ENCODE peak calls at places on chromosomes 1 and 21, in ten cellular contexts. One of them, this sample, is unnamed.

GRCh38 chr1:24089743-24090555 is 22.0 kb downstream of the MYOM3 start:
- DNase-seq in stimulated activated naive CD8-positive, alpha-beta T cell treated with anti-CD3 and anti-CD28 coated beads, Interleukin-15, Interleukin-2, amounts not matched to agents 100 U/mL and 50 U/mL, for 24 hours: no peak
- DNase-seq in NCI-H1417 treated with DMSO at 0.1 percent for 48 hours: no peak
- DNase-seq in NCI-H1105 treated with DMSO at 0.1 percent for 48 hours: no peak
- DNase-seq in fibroblast of the conjunctiva: no peak
- DNase-seq in gastrocnemius medialis: peak; percentile 81
- DNase-seq in endothelial cell: no peak
- DNase-seq in Caki2: no peak
- DNase-seq in heart right ventricle: peak; percentile 78
- DNase-seq in stimulated activated CD4-positive, alpha-beta T cell treated with anti-CD3 and anti-CD28 coated beads, Interleukin-2, amount 100 ng/mL, for 24 hours: no peak
- DNase-seq in this sample: no peak

GRCh38 chr21:41932576-41933258 is 21.1 kb downstream of the C2CD2 start:
- DNase-seq in Caki2: peak; percentile 71
- DNase-seq in endothelial cell: no peak
- DNase-seq in fibroblast of the conjunctiva: no peak
- DNase-seq in NCI-H1417 treated with DMSO at 0.1 percent for 48 hours: no peak
- DNase-seq in gastrocnemius medialis: no peak
- DNase-seq in stimulated activated CD4-positive, alpha-beta T cell treated with anti-CD3 and anti-CD28 coated beads, Interleukin-2, amount 100 ng/mL, for 24 hours: no peak
- DNase-seq in heart right ventricle: no peak
- DNase-seq in stimulated activated naive CD8-positive, alpha-beta T cell treated with anti-CD3 and anti-CD28 coated beads, Interleukin-15, Interleukin-2, amounts not matched to agents 100 U/mL and 50 U/mL, for 24 hours: no peak
- DNase-seq in NCI-H1105 treated with DMSO at 0.1 percent for 48 hours: no peak
- DNase-seq in this sample: no peak

GRCh38 chr1:50493710-50494109 is 70.5 kb upstream of the DMRTA2 start:
- DNase-seq in endothelial cell: no peak
- DNase-seq in heart right ventricle: no peak
- DNase-seq in gastrocnemius medialis: no peak
- DNase-seq in NCI-H1417 treated with DMSO at 0.1 percent for 48 hours: peak; percentile 15
- DNase-seq in NCI-H1105 treated with DMSO at 0.1 percent for 48 hours: no peak
- DNase-seq in stimulated activated naive CD8-positive, alpha-beta T cell treated with anti-CD3 and anti-CD28 coated beads, Interleukin-15, Interleukin-2, amounts not matched to agents 100 U/mL and 50 U/mL, for 24 hours: no peak
- DNase-seq in Caki2: no peak
- DNase-seq in stimulated activated CD4-positive, alpha-beta T cell treated with anti-CD3 and anti-CD28 coated beads, Interleukin-2, amount 100 ng/mL, for 24 hours: no peak
- DNase-seq in fibroblast of the conjunctiva: no peak
- DNase-seq in this sample: peak; percentile 95

GRCh38 chr1:51482881-51483280 is 36.2 kb downstream of the EPS15 start:
- DNase-seq in NCI-H1105 treated with DMSO at 0.1 percent for 48 hours: no peak
- DNase-seq in fibroblast of the conjunctiva: no peak
- DNase-seq in stimulated activated naive CD8-positive, alpha-beta T cell treated with anti-CD3 and anti-CD28 coated beads, Interleukin-15, Interleukin-2, amounts not matched to agents 100 U/mL and 50 U/mL, for 24 hours: no peak
- DNase-seq in endothelial cell: no peak
- DNase-seq in NCI-H1417 treated with DMSO at 0.1 percent for 48 hours: no peak
- DNase-seq in stimulated activated CD4-positive, alpha-beta T cell treated with anti-CD3 and anti-CD28 coated beads, Interleukin-2, amount 100 ng/mL, for 24 hours: no peak
- DNase-seq in gastrocnemius medialis: no peak
- DNase-seq in heart right ventricle: no peak
- DNase-seq in Caki2: no peak
- DNase-seq in this sample: no peak

GRCh38 chr1:233635765-233636502 is 22.0 kb downstream of the KCNK1 start:
- DNase-seq in stimulated activated CD4-positive, alpha-beta T cell treated with anti-CD3 and anti-CD28 coated beads, Interleukin-2, amount 100 ng/mL, for 24 hours: no peak
- DNase-seq in fibroblast of the conjunctiva: no peak
- DNase-seq in NCI-H1417 treated with DMSO at 0.1 percent for 48 hours: no peak
- DNase-seq in gastrocnemius medialis: no peak
- DNase-seq in endothelial cell: no peak
- DNase-seq in heart right ventricle: no peak
- DNase-seq in NCI-H1105 treated with DMSO at 0.1 percent for 48 hours: no peak
- DNase-seq in Caki2: peak; percentile 47
- DNase-seq in stimulated activated naive CD8-positive, alpha-beta T cell treated with anti-CD3 and anti-CD28 coated beads, Interleukin-15, Interleukin-2, amounts not matched to agents 100 U/mL and 50 U/mL, for 24 hours: no peak
- DNase-seq in this sample: no peak

GRCh38 chr21:31172328-31172727 is 134.1 kb upstream of the KRTAP19-8 start:
- DNase-seq in stimulated activated CD4-positive, alpha-beta T cell treated with anti-CD3 and anti-CD28 coated beads, Interleukin-2, amount 100 ng/mL, for 24 hours: no peak
- DNase-seq in NCI-H1417 treated with DMSO at 0.1 percent for 48 hours: no peak
- DNase-seq in NCI-H1105 treated with DMSO at 0.1 percent for 48 hours: no peak
- DNase-seq in gastrocnemius medialis: no peak
- DNase-seq in fibroblast of the conjunctiva: no peak
- DNase-seq in Caki2: no peak
- DNase-seq in endothelial cell: peak; percentile 26
- DNase-seq in stimulated activated naive CD8-positive, alpha-beta T cell treated with anti-CD3 and anti-CD28 coated beads, Interleukin-15, Interleukin-2, amounts not matched to agents 100 U/mL and 50 U/mL, for 24 hours: no peak
- DNase-seq in heart right ventricle: no peak
- DNase-seq in this sample: no peak

GRCh38 chr1:64598100-64598571 is 128.2 kb downstream of the CACHD1 start:
- DNase-seq in gastrocnemius medialis: no peak
- DNase-seq in NCI-H1417 treated with DMSO at 0.1 percent for 48 hours: no peak
- DNase-seq in fibroblast of the conjunctiva: no peak
- DNase-seq in Caki2: peak; percentile 21
- DNase-seq in stimulated activated CD4-positive, alpha-beta T cell treated with anti-CD3 and anti-CD28 coated beads, Interleukin-2, amount 100 ng/mL, for 24 hours: no peak
- DNase-seq in endothelial cell: no peak
- DNase-seq in NCI-H1105 treated with DMSO at 0.1 percent for 48 hours: no peak
- DNase-seq in stimulated activated naive CD8-positive, alpha-beta T cell treated with anti-CD3 and anti-CD28 coated beads, Interleukin-15, Interleukin-2, amounts not matched to agents 100 U/mL and 50 U/mL, for 24 hours: no peak
- DNase-seq in heart right ventricle: no peak
- DNase-seq in this sample: no peak

GRCh38 chr1:10898921-10899320 is 102.5 kb upstream of the CASZ1 start:
- DNase-seq in Caki2: no peak
- DNase-seq in endothelial cell: no peak
- DNase-seq in heart right ventricle: no peak
- DNase-seq in NCI-H1105 treated with DMSO at 0.1 percent for 48 hours: no peak
- DNase-seq in gastrocnemius medialis: no peak
- DNase-seq in fibroblast of the conjunctiva: no peak
- DNase-seq in NCI-H1417 treated with DMSO at 0.1 percent for 48 hours: no peak
- DNase-seq in stimulated activated CD4-positive, alpha-beta T cell treated with anti-CD3 and anti-CD28 coated beads, Interleukin-2, amount 100 ng/mL, for 24 hours: no peak
- DNase-seq in stimulated activated naive CD8-positive, alpha-beta T cell treated with anti-CD3 and anti-CD28 coated beads, Interleukin-15, Interleukin-2, amounts not matched to agents 100 U/mL and 50 U/mL, for 24 hours: no peak
- DNase-seq in this sample: no peak

GRCh38 chr1:203173566-203173965 is 2.1 kb downstream of the MYBPH start:
- DNase-seq in stimulated activated CD4-positive, alpha-beta T cell treated with anti-CD3 and anti-CD28 coated beads, Interleukin-2, amount 100 ng/mL, for 24 hours: no peak
- DNase-seq in fibroblast of the conjunctiva: no peak
- DNase-seq in endothelial cell: no peak
- DNase-seq in heart right ventricle: no peak
- DNase-seq in NCI-H1417 treated with DMSO at 0.1 percent for 48 hours: no peak
- DNase-seq in Caki2: peak; percentile 35
- DNase-seq in gastrocnemius medialis: peak; percentile 74
- DNase-seq in NCI-H1105 treated with DMSO at 0.1 percent for 48 hours: peak; percentile 55
- DNase-seq in stimulated activated naive CD8-positive, alpha-beta T cell treated with anti-CD3 and anti-CD28 coated beads, Interleukin-15, Interleukin-2, amounts not matched to agents 100 U/mL and 50 U/mL, for 24 hours: no peak
- DNase-seq in this sample: no peak

GRCh38 chr1:204206121-204206520 is 7.7 kb downstream of the GOLT1A start:
- DNase-seq in NCI-H1105 treated with DMSO at 0.1 percent for 48 hours: no peak
- DNase-seq in endothelial cell: no peak
- DNase-seq in gastrocnemius medialis: no peak
- DNase-seq in stimulated activated CD4-positive, alpha-beta T cell treated with anti-CD3 and anti-CD28 coated beads, Interleukin-2, amount 100 ng/mL, for 24 hours: no peak
- DNase-seq in Caki2: no peak
- DNase-seq in NCI-H1417 treated with DMSO at 0.1 percent for 48 hours: no peak
- DNase-seq in fibroblast of the conjunctiva: no peak
- DNase-seq in heart right ventricle: no peak
- DNase-seq in stimulated activated naive CD8-positive, alpha-beta T cell treated with anti-CD3 and anti-CD28 coated beads, Interleukin-15, Interleukin-2, amounts not matched to agents 100 U/mL and 50 U/mL, for 24 hours: no peak
- DNase-seq in this sample: no peak

GRCh38 chr1:171742577-171742922 is 685 bp upstream of the VAMP4 start:
- DNase-seq in Caki2: no peak
- DNase-seq in NCI-H1417 treated with DMSO at 0.1 percent for 48 hours: no peak
- DNase-seq in stimulated activated naive CD8-positive, alpha-beta T cell treated with anti-CD3 and anti-CD28 coated beads, Interleukin-15, Interleukin-2, amounts not matched to agents 100 U/mL and 50 U/mL, for 24 hours: peak; percentile 23
- DNase-seq in NCI-H1105 treated with DMSO at 0.1 percent for 48 hours: no peak
- DNase-seq in heart right ventricle: peak; percentile 31
- DNase-seq in stimulated activated CD4-positive, alpha-beta T cell treated with anti-CD3 and anti-CD28 coated beads, Interleukin-2, amount 100 ng/mL, for 24 hours: peak; percentile 39
- DNase-seq in fibroblast of the conjunctiva: no peak
- DNase-seq in endothelial cell: peak; percentile 33
- DNase-seq in gastrocnemius medialis: peak; percentile 35
- DNase-seq in this sample: peak; percentile 53

GRCh38 chr1:205124726-205125125 is 2.9 kb upstream of the RBBP5 start:
- DNase-seq in Caki2: no peak
- DNase-seq in gastrocnemius medialis: no peak
- DNase-seq in stimulated activated CD4-positive, alpha-beta T cell treated with anti-CD3 and anti-CD28 coated beads, Interleukin-2, amount 100 ng/mL, for 24 hours: no peak
- DNase-seq in NCI-H1105 treated with DMSO at 0.1 percent for 48 hours: no peak
- DNase-seq in endothelial cell: no peak
- DNase-seq in heart right ventricle: no peak
- DNase-seq in stimulated activated naive CD8-positive, alpha-beta T cell treated with anti-CD3 and anti-CD28 coated beads, Interleukin-15, Interleukin-2, amounts not matched to agents 100 U/mL and 50 U/mL, for 24 hours: no peak
- DNase-seq in NCI-H1417 treated with DMSO at 0.1 percent for 48 hours: no peak
- DNase-seq in fibroblast of the conjunctiva: no peak
- DNase-seq in this sample: no peak

GRCh38 chr1:41468082-41468762 is 16.3 kb downstream of the EDN2 start:
- DNase-seq in stimulated activated CD4-positive, alpha-beta T cell treated with anti-CD3 and anti-CD28 coated beads, Interleukin-2, amount 100 ng/mL, for 24 hours: no peak
- DNase-seq in NCI-H1417 treated with DMSO at 0.1 percent for 48 hours: no peak
- DNase-seq in gastrocnemius medialis: no peak
- DNase-seq in fibroblast of the conjunctiva: no peak
- DNase-seq in heart right ventricle: no peak
- DNase-seq in stimulated activated naive CD8-positive, alpha-beta T cell treated with anti-CD3 and anti-CD28 coated beads, Interleukin-15, Interleukin-2, amounts not matched to agents 100 U/mL and 50 U/mL, for 24 hours: no peak
- DNase-seq in endothelial cell: no peak
- DNase-seq in NCI-H1105 treated with DMSO at 0.1 percent for 48 hours: no peak
- DNase-seq in Caki2: no peak
- DNase-seq in this sample: no peak

GRCh38 chr1:63327417-63328139 is 5.2 kb downstream of the FOXD3 start:
- DNase-seq in stimulated activated CD4-positive, alpha-beta T cell treated with anti-CD3 and anti-CD28 coated beads, Interleukin-2, amount 100 ng/mL, for 24 hours: peak; percentile 44
- DNase-seq in Caki2: peak; percentile 45
- DNase-seq in endothelial cell: peak; percentile 83
- DNase-seq in NCI-H1417 treated with DMSO at 0.1 percent for 48 hours: no peak
- DNase-seq in heart right ventricle: peak; percentile 50
- DNase-seq in fibroblast of the conjunctiva: peak; percentile 57
- DNase-seq in stimulated activated naive CD8-positive, alpha-beta T cell treated with anti-CD3 and anti-CD28 coated beads, Interleukin-15, Interleukin-2, amounts not matched to agents 100 U/mL and 50 U/mL, for 24 hours: peak; percentile 66
- DNase-seq in NCI-H1105 treated with DMSO at 0.1 percent for 48 hours: peak; percentile 14
- DNase-seq in gastrocnemius medialis: no peak
- DNase-seq in this sample: peak; percentile 44

GRCh38 chr1:1059494-1060280 is 14.4 kb downstream of the RNF223 start:
- DNase-seq in stimulated activated naive CD8-positive, alpha-beta T cell treated with anti-CD3 and anti-CD28 coated beads, Interleukin-15, Interleukin-2, amounts not matched to agents 100 U/mL and 50 U/mL, for 24 hours: peak; percentile 96
- DNase-seq in fibroblast of the conjunctiva: peak; percentile 27
- DNase-seq in NCI-H1417 treated with DMSO at 0.1 percent for 48 hours: no peak
- DNase-seq in heart right ventricle: peak; percentile 91
- DNase-seq in Caki2: peak; percentile 74
- DNase-seq in NCI-H1105 treated with DMSO at 0.1 percent for 48 hours: peak; percentile 69
- DNase-seq in stimulated activated CD4-positive, alpha-beta T cell treated with anti-CD3 and anti-CD28 coated beads, Interleukin-2, amount 100 ng/mL, for 24 hours: peak; percentile 97
- DNase-seq in gastrocnemius medialis: peak; percentile 65
- DNase-seq in endothelial cell: peak; percentile 72
- DNase-seq in this sample: peak; percentile 11

GRCh38 chr1:99264201-99265021 is at the start of gene PLPPR4:
- DNase-seq in fibroblast of the conjunctiva: no peak
- DNase-seq in stimulated activated CD4-positive, alpha-beta T cell treated with anti-CD3 and anti-CD28 coated beads, Interleukin-2, amount 100 ng/mL, for 24 hours: no peak
- DNase-seq in NCI-H1417 treated with DMSO at 0.1 percent for 48 hours: no peak
- DNase-seq in endothelial cell: peak; percentile 61
- DNase-seq in stimulated activated naive CD8-positive, alpha-beta T cell treated with anti-CD3 and anti-CD28 coated beads, Interleukin-15, Interleukin-2, amounts not matched to agents 100 U/mL and 50 U/mL, for 24 hours: peak; percentile 9
- DNase-seq in NCI-H1105 treated with DMSO at 0.1 percent for 48 hours: peak; percentile 61
- DNase-seq in heart right ventricle: peak; percentile 55
- DNase-seq in Caki2: peak; percentile 29
- DNase-seq in gastrocnemius medialis: no peak
- DNase-seq in this sample: no peak

GRCh38 chr1:238340989-238341388 is 450.3 kb upstream of the ZP4 start:
- DNase-seq in heart right ventricle: no peak
- DNase-seq in stimulated activated CD4-positive, alpha-beta T cell treated with anti-CD3 and anti-CD28 coated beads, Interleukin-2, amount 100 ng/mL, for 24 hours: no peak
- DNase-seq in NCI-H1417 treated with DMSO at 0.1 percent for 48 hours: no peak
- DNase-seq in endothelial cell: no peak
- DNase-seq in fibroblast of the conjunctiva: no peak
- DNase-seq in gastrocnemius medialis: no peak
- DNase-seq in stimulated activated naive CD8-positive, alpha-beta T cell treated with anti-CD3 and anti-CD28 coated beads, Interleukin-15, Interleukin-2, amounts not matched to agents 100 U/mL and 50 U/mL, for 24 hours: no peak
- DNase-seq in NCI-H1105 treated with DMSO at 0.1 percent for 48 hours: no peak
- DNase-seq in Caki2: peak; percentile 67
- DNase-seq in this sample: no peak

GRCh38 chr1:234505774-234506114 is 26.8 kb upstream of the TARBP1 start:
- DNase-seq in heart right ventricle: no peak
- DNase-seq in NCI-H1417 treated with DMSO at 0.1 percent for 48 hours: no peak
- DNase-seq in endothelial cell: no peak
- DNase-seq in gastrocnemius medialis: no peak
- DNase-seq in stimulated activated CD4-positive, alpha-beta T cell treated with anti-CD3 and anti-CD28 coated beads, Interleukin-2, amount 100 ng/mL, for 24 hours: no peak
- DNase-seq in stimulated activated naive CD8-positive, alpha-beta T cell treated with anti-CD3 and anti-CD28 coated beads, Interleukin-15, Interleukin-2, amounts not matched to agents 100 U/mL and 50 U/mL, for 24 hours: no peak
- DNase-seq in fibroblast of the conjunctiva: peak; percentile 56
- DNase-seq in NCI-H1105 treated with DMSO at 0.1 percent for 48 hours: no peak
- DNase-seq in Caki2: no peak
- DNase-seq in this sample: no peak

GRCh38 chr1:220874201-220874655 is 5.0 kb upstream of the HLX start:
- DNase-seq in heart right ventricle: peak; percentile 21
- DNase-seq in NCI-H1417 treated with DMSO at 0.1 percent for 48 hours: no peak
- DNase-seq in endothelial cell: peak; percentile 62
- DNase-seq in stimulated activated naive CD8-positive, alpha-beta T cell treated with anti-CD3 and anti-CD28 coated beads, Interleukin-15, Interleukin-2, amounts not matched to agents 100 U/mL and 50 U/mL, for 24 hours: peak; percentile 43
- DNase-seq in Caki2: peak; percentile 42
- DNase-seq in gastrocnemius medialis: no peak
- DNase-seq in stimulated activated CD4-positive, alpha-beta T cell treated with anti-CD3 and anti-CD28 coated beads, Interleukin-2, amount 100 ng/mL, for 24 hours: no peak
- DNase-seq in NCI-H1105 treated with DMSO at 0.1 percent for 48 hours: peak; percentile 58
- DNase-seq in fibroblast of the conjunctiva: peak; percentile 70
- DNase-seq in this sample: peak; percentile 11

GRCh38 chr1:64470670-64471217 is 815 bp downstream of the CACHD1 start:
- DNase-seq in Caki2: no peak
- DNase-seq in stimulated activated naive CD8-positive, alpha-beta T cell treated with anti-CD3 and anti-CD28 coated beads, Interleukin-15, Interleukin-2, amounts not matched to agents 100 U/mL and 50 U/mL, for 24 hours: peak; percentile 25
- DNase-seq in endothelial cell: peak; percentile 52
- DNase-seq in heart right ventricle: peak; percentile 39
- DNase-seq in gastrocnemius medialis: peak; percentile 6
- DNase-seq in NCI-H1417 treated with DMSO at 0.1 percent for 48 hours: no peak
- DNase-seq in NCI-H1105 treated with DMSO at 0.1 percent for 48 hours: peak; percentile 40
- DNase-seq in stimulated activated CD4-positive, alpha-beta T cell treated with anti-CD3 and anti-CD28 coated beads, Interleukin-2, amount 100 ng/mL, for 24 hours: peak; percentile 17
- DNase-seq in fibroblast of the conjunctiva: no peak
- DNase-seq in this sample: no peak

GRCh38 chr1:109624215-109625010 is 4.8 kb downstream of the AMPD2 start:
- DNase-seq in gastrocnemius medialis: no peak
- DNase-seq in endothelial cell: no peak
- DNase-seq in NCI-H1417 treated with DMSO at 0.1 percent for 48 hours: no peak
- DNase-seq in fibroblast of the conjunctiva: no peak
- DNase-seq in heart right ventricle: no peak
- DNase-seq in stimulated activated naive CD8-positive, alpha-beta T cell treated with anti-CD3 and anti-CD28 coated beads, Interleukin-15, Interleukin-2, amounts not matched to agents 100 U/mL and 50 U/mL, for 24 hours: no peak
- DNase-seq in Caki2: no peak
- DNase-seq in NCI-H1105 treated with DMSO at 0.1 percent for 48 hours: no peak
- DNase-seq in stimulated activated CD4-positive, alpha-beta T cell treated with anti-CD3 and anti-CD28 coated beads, Interleukin-2, amount 100 ng/mL, for 24 hours: no peak
- DNase-seq in this sample: no peak

GRCh38 chr1:202861420-202862121 is 27.4 kb downstream of the RABIF start:
- DNase-seq in NCI-H1105 treated with DMSO at 0.1 percent for 48 hours: peak; percentile 94
- DNase-seq in endothelial cell: peak; percentile 92
- DNase-seq in stimulated activated CD4-positive, alpha-beta T cell treated with anti-CD3 and anti-CD28 coated beads, Interleukin-2, amount 100 ng/mL, for 24 hours: peak; percentile 48
- DNase-seq in NCI-H1417 treated with DMSO at 0.1 percent for 48 hours: peak; percentile 73
- DNase-seq in fibroblast of the conjunctiva: peak; percentile 40
- DNase-seq in heart right ventricle: peak; percentile 92
- DNase-seq in gastrocnemius medialis: peak; percentile 87
- DNase-seq in stimulated activated naive CD8-positive, alpha-beta T cell treated with anti-CD3 and anti-CD28 coated beads, Interleukin-15, Interleukin-2, amounts not matched to agents 100 U/mL and 50 U/mL, for 24 hours: peak; percentile 67
- DNase-seq in Caki2: peak; percentile 85
- DNase-seq in this sample: peak; percentile 80

GRCh38 chr1:40469327-40469726 is 7.8 kb upstream of the ZFP69 start:
- DNase-seq in stimulated activated CD4-positive, alpha-beta T cell treated with anti-CD3 and anti-CD28 coated beads, Interleukin-2, amount 100 ng/mL, for 24 hours: no peak
- DNase-seq in NCI-H1417 treated with DMSO at 0.1 percent for 48 hours: no peak
- DNase-seq in stimulated activated naive CD8-positive, alpha-beta T cell treated with anti-CD3 and anti-CD28 coated beads, Interleukin-15, Interleukin-2, amounts not matched to agents 100 U/mL and 50 U/mL, for 24 hours: no peak
- DNase-seq in endothelial cell: no peak
- DNase-seq in gastrocnemius medialis: no peak
- DNase-seq in Caki2: no peak
- DNase-seq in NCI-H1105 treated with DMSO at 0.1 percent for 48 hours: no peak
- DNase-seq in heart right ventricle: no peak
- DNase-seq in fibroblast of the conjunctiva: no peak
- DNase-seq in this sample: no peak

GRCh38 chr1:234962340-234962989 is 166.2 kb downstream of the TOMM20 start:
- DNase-seq in stimulated activated CD4-positive, alpha-beta T cell treated with anti-CD3 and anti-CD28 coated beads, Interleukin-2, amount 100 ng/mL, for 24 hours: no peak
- DNase-seq in fibroblast of the conjunctiva: peak; percentile 95
- DNase-seq in NCI-H1417 treated with DMSO at 0.1 percent for 48 hours: no peak
- DNase-seq in gastrocnemius medialis: no peak
- DNase-seq in NCI-H1105 treated with DMSO at 0.1 percent for 48 hours: no peak
- DNase-seq in endothelial cell: no peak
- DNase-seq in Caki2: peak; percentile 95
- DNase-seq in stimulated activated naive CD8-positive, alpha-beta T cell treated with anti-CD3 and anti-CD28 coated beads, Interleukin-15, Interleukin-2, amounts not matched to agents 100 U/mL and 50 U/mL, for 24 hours: no peak
- DNase-seq in heart right ventricle: no peak
- DNase-seq in this sample: no peak

GRCh38 chr21:14968029-14968428 is 96.8 kb downstream of the NRIP1 start:
- DNase-seq in NCI-H1105 treated with DMSO at 0.1 percent for 48 hours: no peak
- DNase-seq in gastrocnemius medialis: no peak
- DNase-seq in Caki2: no peak
- DNase-seq in stimulated activated naive CD8-positive, alpha-beta T cell treated with anti-CD3 and anti-CD28 coated beads, Interleukin-15, Interleukin-2, amounts not matched to agents 100 U/mL and 50 U/mL, for 24 hours: no peak
- DNase-seq in NCI-H1417 treated with DMSO at 0.1 percent for 48 hours: no peak
- DNase-seq in endothelial cell: no peak
- DNase-seq in stimulated activated CD4-positive, alpha-beta T cell treated with anti-CD3 and anti-CD28 coated beads, Interleukin-2, amount 100 ng/mL, for 24 hours: no peak
- DNase-seq in heart right ventricle: no peak
- DNase-seq in fibroblast of the conjunctiva: no peak
- DNase-seq in this sample: no peak

GRCh38 chr1:26744075-26744958 is 43.4 kb upstream of the PIGV start:
- DNase-seq in Caki2: no peak
- DNase-seq in NCI-H1105 treated with DMSO at 0.1 percent for 48 hours: no peak
- DNase-seq in stimulated activated CD4-positive, alpha-beta T cell treated with anti-CD3 and anti-CD28 coated beads, Interleukin-2, amount 100 ng/mL, for 24 hours: peak; percentile 78
- DNase-seq in gastrocnemius medialis: peak; percentile 75
- DNase-seq in fibroblast of the conjunctiva: peak; percentile 57
- DNase-seq in NCI-H1417 treated with DMSO at 0.1 percent for 48 hours: no peak
- DNase-seq in stimulated activated naive CD8-positive, alpha-beta T cell treated with anti-CD3 and anti-CD28 coated beads, Interleukin-15, Interleukin-2, amounts not matched to agents 100 U/mL and 50 U/mL, for 24 hours: peak; percentile 79
- DNase-seq in heart right ventricle: peak; percentile 56
- DNase-seq in endothelial cell: peak; percentile 72
- DNase-seq in this sample: no peak